ENCODE peak calls at places on chromosome 18, in four cellular contexts. D is natural killer cell, K is mesothelial cell of epicardium, Y is AG04450. P is an unnamed sample.

GRCh38 chr18:45954070-45954712 is 12.9 kb downstream of the EPG5 start:
- DNase-seq in K (no peak), Y (peak), D (no peak), P (no peak)

GRCh38 chr18:25921677-25922421 is 168.6 kb downstream of the SS18 start:
- DNase-seq in D (no peak), K (no peak), Y (no peak), P (no peak)

GRCh38 chr18:25830787-25831186 is 259.6 kb downstream of the SS18 start:
- DNase-seq in K (no peak), Y (peak), D (no peak), P (no peak)

GRCh38 chr18:48590678-48591077 is 51.8 kb downstream of the CTIF start:
- DNase-seq in D (no peak), K (no peak), Y (peak), P (no peak)

GRCh38 chr18:64137914-64138313 is 11.0 kb downstream of the LINC00305 start:
- DNase-seq in Y (no peak), D (no peak), K (no peak), P (no peak)

GRCh38 chr18:56696966-56697365 is 45.8 kb downstream of the WDR7 start:
- DNase-seq in Y (no peak), K (no peak), D (no peak), P (no peak)

GRCh38 chr18:42112657-42113420 is 157.8 kb downstream of the PIK3C3 start:
- DNase-seq in Y (no peak), K (no peak), D (no peak), P (no peak)

GRCh38 chr18:8998481-8999217 is 103.8 kb upstream of the NDUFV2 start:
- DNase-seq in Y (no peak), D (no peak), K (no peak), P (no peak)

GRCh38 chr18:31211047-31211446 is 48.4 kb upstream of the DSC1 start:
- DNase-seq in D (no peak), K (no peak), Y (no peak), P (no peak)

GRCh38 chr18:54031243-54031642 is 193.2 kb downstream of the MBD2 start:
- DNase-seq in D (no peak), K (no peak), Y (no peak), P (no peak)

GRCh38 chr18:62741584-62741983 is 26.2 kb downstream of the PHLPP1 start:
- DNase-seq in Y (no peak), D (no peak), K (no peak), P (no peak)

GRCh38 chr18:56565596-56566355 is 72.6 kb downstream of the TXNL1 start:
- DNase-seq in Y (peak), D (no peak), K (no peak), P (no peak)

GRCh38 chr18:42184685-42185477 is 229.8 kb downstream of the PIK3C3 start:
- DNase-seq in D (no peak), Y (no peak), K (no peak), P (no peak)

GRCh38 chr18:52682260-52682659 is 342.3 kb downstream of the DCC start:
- DNase-seq in Y (no peak), D (no peak), K (no peak), P (no peak)

GRCh38 chr18:37564796-37565137 is 831 bp downstream of the CELF4 start:
- DNase-seq in D (no peak), Y (no peak), K (peak), P (no peak)

GRCh38 chr18:5519448-5520362 is 24.1 kb downstream of the EPB41L3 start:
- DNase-seq in Y (no peak), D (no peak), K (no peak), P (no peak)

GRCh38 chr18:44758821-44759624 is 78.3 kb downstream of the SETBP1 start:
- DNase-seq in Y (no peak), D (no peak), K (no peak), P (no peak)

GRCh38 chr18:43571078-43571689 is 293.9 kb upstream of the SYT4 start:
- DNase-seq in K (no peak), D (no peak), Y (peak), P (no peak)

GRCh38 chr18:13541621-13542519 is 184.5 kb downstream of the FAM210A start:
- DNase-seq in D (no peak), Y (no peak), K (no peak), P (no peak)

GRCh38 chr18:56421641-56422040 is 216.8 kb downstream of the TXNL1 start:
- DNase-seq in Y (no peak), K (no peak), D (no peak), P (no peak)

GRCh38 chr18:49238433-49239042 is 221.9 kb downstream of the DYM start:
- DNase-seq in K (no peak), Y (no peak), D (no peak), P (no peak)

GRCh38 chr18:57373017-57373416 is 20.7 kb downstream of the ST8SIA3 start:
- DNase-seq in K (no peak), D (no peak), Y (no peak), P (no peak)

GRCh38 chr18:79068299-79068945 is 772 bp upstream of the ATP9B start:
- DNase-seq in K (no peak), D (no peak), Y (no peak), P (no peak)

GRCh38 chr18:51957001-51957400 is 383.0 kb upstream of the DCC start:
- DNase-seq in Y (no peak), K (no peak), D (no peak), P (no peak)

GRCh38 chr18:74598350-74599001 is 806 bp downstream of the ZNF407 start:
- DNase-seq in K (peak), Y (no peak), D (peak), P (no peak)

GRCh38 chr18:53698907-53699306 is 525.6 kb downstream of the MBD2 start:
- DNase-seq in K (no peak), Y (no peak), D (no peak), P (no peak)

GRCh38 chr18:46174317-46175039 is 70.3 kb downstream of the HAUS1 start:
- DNase-seq in D (peak), Y (no peak), K (peak), P (no peak)

GRCh38 chr18:36064027-36064808 is 3.1 kb downstream of the RPRD1A start:
- DNase-seq in K (no peak), D (no peak), Y (no peak), P (no peak)

GRCh38 chr18:7038330-7038846 is 79.2 kb downstream of the LAMA1 start:
- DNase-seq in K (peak), Y (peak), D (no peak), P (peak)

GRCh38 chr18:3115430-3116025 is 102.6 kb upstream of the LPIN2 start:
- DNase-seq in D (no peak), K (no peak), Y (no peak), P (no peak)

GRCh38 chr18:79964330-79965118 is at the start of gene HSBP1L1:
- DNase-seq in K (peak), D (peak), Y (no peak), P (peak)

GRCh38 chr18:62447652-62448051 is 75.2 kb upstream of the ZCCHC2 start:
- DNase-seq in K (no peak), Y (no peak), D (no peak), P (no peak)

GRCh38 chr18:64474751-64475150 is 325.9 kb upstream of the LINC00305 start:
- DNase-seq in Y (no peak), D (no peak), K (no peak), P (no peak)

GRCh38 chr18:45403341-45404049 is 211.8 kb upstream of the SLC14A2 start:
- DNase-seq in Y (no peak), K (no peak), D (no peak), P (no peak)

GRCh38 chr18:64807560-64807959 is 658.7 kb upstream of the LINC00305 start:
- DNase-seq in Y (no peak), K (no peak), D (no peak), P (no peak)

GRCh38 chr18:23966909-23967308 is 47.6 kb upstream of the TTC39C start:
- DNase-seq in D (no peak), K (no peak), Y (no peak), P (no peak)

GRCh38 chr18:23968638-23969037 is 45.9 kb upstream of the TTC39C start:
- DNase-seq in K (no peak), D (no peak), Y (no peak), P (no peak)

GRCh38 chr18:23967321-23968089 is 47.0 kb upstream of the TTC39C start:
- DNase-seq in K (no peak), Y (no peak), D (peak), P (peak)

GRCh38 chr18:23964282-23965238 is 50.0 kb upstream of the TTC39C start:
- DNase-seq in K (no peak), D (no peak), Y (no peak), P (no peak)

DNA sequence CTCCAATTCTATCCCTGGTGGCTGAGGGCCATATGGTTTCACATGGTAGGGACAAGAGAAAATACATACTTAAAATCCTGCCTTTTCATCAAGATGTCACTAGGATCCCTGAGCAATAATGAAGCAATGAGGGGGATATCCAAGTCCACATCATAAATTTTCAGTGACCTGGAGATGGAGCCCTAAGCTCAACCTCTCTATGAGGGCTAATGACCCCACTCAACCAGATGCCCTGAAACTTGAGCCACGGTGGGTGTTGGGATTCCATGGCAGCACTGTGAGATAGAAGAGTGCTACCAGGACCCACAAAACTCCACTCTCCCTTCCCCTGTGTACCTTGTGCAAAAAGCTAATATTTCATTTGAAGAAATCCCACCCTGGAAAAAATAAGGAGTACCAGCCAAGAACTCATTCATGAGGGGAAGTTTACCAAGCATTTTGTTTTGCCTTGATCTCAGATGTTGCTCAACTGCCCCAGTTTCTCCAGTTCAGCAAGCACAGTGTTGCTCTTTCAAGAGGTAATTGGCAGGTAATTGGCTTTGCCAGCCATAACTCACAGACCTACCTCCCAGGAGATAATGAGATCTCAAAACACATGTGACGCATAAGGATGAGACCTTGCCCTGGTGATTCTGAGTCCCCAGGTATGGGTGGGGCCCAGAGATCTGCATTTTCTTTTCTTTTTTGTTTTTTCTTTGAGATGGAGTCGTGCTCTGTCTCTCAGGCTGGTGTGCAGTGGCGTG is 50.9 kb upstream of the TTC39C start:
- DNase-seq in D (no peak), Y (no peak), K (no peak), P (no peak)
- TF ChIP-seq CTCF in D (no peak), Y (no peak), K (no peak), P (no peak)

GRCh38 chr18:33404244-33404873 is 36.2 kb downstream of the CCDC178 start:
- DNase-seq in D (no peak), K (no peak), Y (no peak), P (no peak)
- TF ChIP-seq CTCF in D (no peak), K (peak), Y (peak), P (no peak)

DNA sequence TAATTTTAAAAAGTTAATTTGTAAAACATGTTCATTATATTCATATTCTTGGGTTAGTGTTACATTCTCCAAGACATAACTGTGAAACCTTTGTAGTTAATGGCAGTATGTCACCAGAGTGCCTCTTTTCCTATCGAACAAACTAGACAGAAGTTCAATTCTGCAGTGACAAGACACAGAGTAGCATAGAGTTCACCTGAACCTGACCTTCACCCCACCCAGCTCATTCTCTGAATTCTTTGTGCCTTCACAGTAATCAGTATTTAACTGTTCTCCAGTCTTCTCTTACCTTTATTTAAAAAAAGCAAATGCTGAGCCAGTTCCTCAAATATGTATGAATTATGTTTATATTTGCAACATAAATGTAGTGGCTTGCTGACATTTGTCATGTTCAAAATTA is 52.9 kb upstream of the CHMP1B start:
- DNase-seq in K (no peak), Y (no peak), D (no peak), P (no peak)
- TF ChIP-seq CTCF in K (no peak), Y (no peak), D (no peak), P (no peak)

GRCh38 chr18:24230766-24231165 is 91.9 kb downstream of the CABYR start:
- DNase-seq in D (no peak), Y (no peak), K (no peak), P (no peak)

GRCh38 chr18:24232814-24233213 is 94.0 kb downstream of the CABYR start:
- DNase-seq in K (no peak), D (no peak), Y (no peak), P (no peak)

GRCh38 chr18:24228661-24229053 is 89.8 kb downstream of the CABYR start:
- DNase-seq in Y (no peak), K (no peak), D (no peak), P (no peak)

GRCh38 chr18:24231773-24232735 is 93.2 kb downstream of the CABYR start:
- DNase-seq in Y (no peak), D (no peak), K (no peak), P (no peak)

GRCh38 chr18:24227976-24228660 is 89.3 kb downstream of the CABYR start:
- DNase-seq in Y (peak), D (no peak), K (no peak), P (no peak)
- TF ChIP-seq CTCF in Y (no peak), D (no peak), K (no peak), P (no peak)

GRCh38 chr18:71426441-71426840 is 1117.7 kb downstream of the CBLN2 start:
- DNase-seq in Y (no peak), K (no peak), D (no peak), P (no peak)
- TF ChIP-seq CTCF in Y (no peak), K (peak), D (no peak), P (peak)